ENCODE peak calls at places on chromosomes 4 and X, in eight cellular contexts. G is AG04450, J is kidney, D is left lung, B is HFF-Myc, L is WTC11, M is heart left ventricle, Y is endothelial cell. O is an unnamed sample.

GRCh38 chr4:25528391-25528790 is 127.3 kb upstream of the SLC34A2 start:
- DNase-seq in G (no peak), Y (no peak), L (no peak), M (no peak), J (no peak), D (no peak), B (no peak), O (no peak)

GRCh38 chrX:154381271-154381670 is 2.2 kb downstream of the EMD start:
- DNase-seq in J (no peak), B (no peak), M (no peak), Y (no peak), D (no peak), L (no peak), G (no peak), O (no peak)

GRCh38 chrX:71923516-71923915 is 12.9 kb downstream of the NHSL2 start:
- DNase-seq in B (no peak), Y (no peak), D (no peak), L (no peak), J (no peak), G (no peak), M (no peak), O (no peak)

GRCh38 chr4:186724861-186725419 is 1.3 kb upstream of the FAT1 start:
- DNase-seq in B (no peak), D (no peak), J (no peak), M (no peak), Y (peak), L (no peak), G (no peak), O (no peak)

GRCh38 chr4:156293657-156294297 is 340.1 kb upstream of the CTSO start:
- DNase-seq in B (peak), L (no peak), M (no peak), Y (no peak), D (no peak), G (peak), J (no peak), O (no peak)

GRCh38 chrX:13085533-13085932 is 41.1 kb upstream of the FAM9C start:
- DNase-seq in M (no peak), J (no peak), B (no peak), D (no peak), G (no peak), L (no peak), Y (no peak), O (no peak)

GRCh38 chr4:123412700-123413512 is 16.3 kb downstream of the SPRY1 start:
- DNase-seq in M (no peak), Y (no peak), D (no peak), L (no peak), J (no peak), G (no peak), B (no peak), O (no peak)

GRCh38 chr4:185470503-185471195 is 884 bp downstream of the CCDC110 start:
- DNase-seq in M (peak), J (peak), D (peak), Y (no peak), B (no peak), L (no peak), G (no peak), O (no peak)

GRCh38 chr4:17103231-17103630 is 204.8 kb upstream of the LDB2 start:
- DNase-seq in B (no peak), L (no peak), D (no peak), J (no peak), G (peak), Y (no peak), M (no peak), O (no peak)

GRCh38 chr4:74037076-74037475 is 1.4 kb downstream of the CXCL3 start:
- DNase-seq in Y (no peak), D (no peak), J (no peak), M (no peak), B (no peak), G (no peak), L (no peak), O (no peak)

GRCh38 chr4:98482847-98483806 is 175.3 kb downstream of the TSPAN5 start:
- DNase-seq in M (no peak), Y (no peak), J (no peak), B (no peak), L (no peak), G (no peak), D (no peak), O (no peak)

GRCh38 chr4:79626102-79626501 is 218.1 kb upstream of the GK2 start:
- DNase-seq in Y (no peak), J (no peak), G (no peak), D (no peak), B (no peak), L (no peak), M (no peak), O (no peak)

GRCh38 chr4:13907255-13907751 is 279.8 kb upstream of the BOD1L1 start:
- DNase-seq in J (no peak), L (no peak), G (peak), M (no peak), B (peak), Y (no peak), D (no peak), O (no peak)

GRCh38 chrX:2559124-2559523 is 58.3 kb upstream of the DHRSX start:
- DNase-seq in M (no peak), B (no peak), D (no peak), Y (no peak), G (no peak), L (no peak), J (no peak), O (no peak)

GRCh38 chr4:2598661-2599654 is 62.5 kb downstream of the FAM193A start:
- DNase-seq in M (no peak), G (no peak), L (no peak), B (no peak), Y (no peak), J (no peak), D (peak), O (no peak)

GRCh38 chr4:166229799-166230198 is 356.8 kb downstream of the TLL1 start:
- DNase-seq in Y (no peak), J (no peak), D (no peak), L (no peak), M (no peak), B (no peak), G (no peak), O (no peak)

GRCh38 chrX:40260123-40260751 is 162.5 kb upstream of the BCOR start:
- DNase-seq in M (no peak), J (no peak), B (no peak), D (peak), Y (no peak), L (no peak), G (no peak), O (no peak)

GRCh38 chr4:20086067-20086466 is 165.6 kb upstream of the SLIT2 start:
- DNase-seq in D (no peak), J (no peak), Y (no peak), L (no peak), M (no peak), G (no peak), B (no peak), O (no peak)

GRCh38 chrX:332496-332860 is 13.9 kb upstream of the GTPBP6 start:
- DNase-seq in Y (no peak), B (no peak), G (no peak), M (peak), D (peak), L (no peak), J (no peak), O (no peak)

GRCh38 chr4:119315036-119315435 is 6.9 kb downstream of the FABP2 start:
- DNase-seq in B (no peak), M (no peak), J (no peak), D (no peak), G (no peak), Y (no peak), L (no peak), O (no peak)

GRCh38 chr4:10117424-10118354 is 1.1 kb upstream of the WDR1 start:
- DNase-seq in D (no peak), M (no peak), L (no peak), Y (no peak), G (no peak), B (no peak), J (no peak), O (no peak)

GRCh38 chrX:48626401-48627298 is 29.4 kb downstream of the WDR13 start:
- DNase-seq in Y (no peak), B (no peak), D (no peak), M (no peak), G (no peak), J (no peak), L (no peak), O (no peak)

GRCh38 chr4:26206339-26206738 is 114.5 kb upstream of the RBPJ start:
- DNase-seq in D (no peak), M (no peak), B (no peak), Y (no peak), G (peak), J (no peak), L (no peak), O (no peak)

GRCh38 chrX:103063918-103064434 is at the start of gene BEX1:
- DNase-seq in Y (peak), L (peak), G (no peak), D (no peak), M (no peak), B (no peak), J (peak), O (no peak)

GRCh38 chr4:40238008-40238699 is 41.3 kb downstream of the RHOH start:
- DNase-seq in B (no peak), M (no peak), D (no peak), L (no peak), G (no peak), Y (no peak), J (no peak), O (no peak)

DNA sequence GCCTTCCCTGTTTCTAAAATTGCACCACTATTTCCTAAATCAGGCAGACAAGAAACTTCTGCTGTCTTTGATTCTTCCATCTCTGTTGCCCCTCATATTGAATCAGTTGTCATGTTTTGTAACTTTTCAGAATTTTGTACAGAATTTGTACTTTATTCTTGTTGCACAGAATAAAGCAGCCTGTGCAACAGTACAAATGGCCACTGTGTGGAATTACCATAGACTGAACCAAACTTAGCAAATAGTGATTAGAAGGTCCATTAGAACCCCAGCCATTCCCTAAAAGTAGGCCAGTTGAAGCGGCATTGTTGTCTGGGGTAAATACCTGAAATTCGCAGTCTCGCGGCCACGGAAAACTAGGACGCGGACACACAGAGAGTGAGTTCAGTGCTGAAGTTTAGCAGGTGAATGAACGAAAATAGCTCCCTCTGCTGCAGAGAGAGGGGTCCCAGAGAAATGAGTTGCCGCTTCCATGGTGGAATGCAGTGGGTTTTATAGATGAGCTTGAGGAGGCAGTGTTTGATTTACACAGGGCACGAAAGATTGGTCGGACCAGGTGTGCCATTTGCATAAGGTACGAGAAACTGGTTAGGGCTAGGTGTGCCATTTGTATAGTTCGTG is 71.8 kb downstream of the C4orf33 start:
- DNase-seq in L (peak), M (no peak), Y (peak), D (no peak), B (no peak), J (peak), G (no peak), O (no peak)
- TF ChIP-seq CTCF in L (no peak), M (no peak), Y (no peak), D (no peak), B (peak), J (peak), G (peak), O (peak)

GRCh38 chr4:122224348-122224747 is 72.2 kb downstream of the BLTP1 start:
- DNase-seq in B (no peak), M (no peak), D (no peak), Y (peak), J (no peak), G (peak), L (peak), O (no peak)
- TF ChIP-seq CTCF in B (peak), M (no peak), D (no peak), Y (no peak), J (no peak), G (peak), L (no peak), O (peak)

GRCh38 chr4:122212880-122213279 is 60.7 kb downstream of the BLTP1 start:
- DNase-seq in M (no peak), J (no peak), G (no peak), L (no peak), Y (no peak), D (no peak), B (no peak), O (no peak)

GRCh38 chr4:122219356-122219755 is 67.2 kb downstream of the BLTP1 start:
- DNase-seq in L (no peak), J (no peak), Y (no peak), D (no peak), G (no peak), M (no peak), B (no peak), O (no peak)

GRCh38 chr4:122221322-122221721 is 69.2 kb downstream of the BLTP1 start:
- DNase-seq in G (no peak), L (no peak), B (no peak), D (no peak), Y (no peak), J (no peak), M (no peak), O (no peak)

GRCh38 chr4:122218762-122219161 is 66.6 kb downstream of the BLTP1 start:
- DNase-seq in G (no peak), Y (peak), L (no peak), M (no peak), J (no peak), D (no peak), B (no peak), O (no peak)
- TF ChIP-seq CTCF in G (peak), Y (peak), L (no peak), M (peak), J (no peak), D (no peak), B (peak), O (peak)

GRCh38 chr4:61489927-61490326 is 289.8 kb downstream of the ADGRL3 start:
- DNase-seq in B (no peak), J (no peak), D (no peak), M (no peak), G (no peak), L (no peak), Y (no peak), O (no peak)
- TF ChIP-seq CTCF in B (no peak), J (no peak), D (no peak), M (no peak), G (no peak), L (no peak), Y (no peak), O (no peak)

DNA sequence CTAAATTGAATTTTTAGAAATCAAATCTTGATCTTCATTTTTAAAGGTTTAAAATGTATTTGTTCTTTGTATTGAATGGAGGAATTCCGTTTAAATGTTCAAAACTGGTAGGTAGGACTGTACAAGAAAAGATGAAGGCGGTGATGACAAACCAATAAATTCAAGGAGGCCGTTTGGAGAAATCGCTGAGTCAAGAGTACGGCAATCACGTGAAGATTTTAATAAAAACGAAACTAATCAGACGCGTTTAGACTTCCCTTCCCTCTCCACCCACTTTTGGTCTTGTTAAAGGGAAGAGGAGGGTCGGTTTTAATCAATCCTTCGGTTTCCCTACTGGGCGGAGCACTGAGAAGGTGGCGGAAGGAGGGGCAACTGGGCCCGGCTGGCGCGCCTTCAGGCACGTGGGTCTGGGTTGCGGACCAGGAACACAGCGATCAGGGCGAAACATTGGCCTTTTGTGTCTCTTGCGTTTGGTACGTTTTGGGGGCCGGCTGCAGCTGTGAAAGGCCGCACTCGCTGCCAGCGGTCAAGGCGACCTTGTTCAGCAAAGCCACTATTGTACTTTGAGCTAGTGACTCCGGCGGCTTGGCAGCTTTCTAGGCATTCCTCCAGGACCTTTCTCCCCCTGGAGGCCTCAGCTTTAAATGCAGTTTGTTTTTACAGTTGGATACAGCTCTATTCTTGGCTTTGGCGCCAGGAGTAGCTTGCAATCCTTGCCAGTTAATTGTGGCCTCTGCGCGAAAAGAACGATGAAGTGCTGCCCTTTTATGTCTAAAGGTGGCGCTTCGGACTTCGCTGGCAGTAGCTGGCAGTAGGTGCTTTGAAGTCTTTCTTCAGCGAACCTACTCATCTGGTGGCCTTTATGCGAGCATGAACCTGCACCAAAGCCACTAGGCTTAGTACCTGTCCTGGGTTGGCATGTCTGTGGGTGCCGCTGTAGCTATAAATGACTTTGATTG is 16.7 kb upstream of the LAMP2 start:
- DNase-seq in D (peak), Y (peak), L (peak), B (peak), J (peak), G (peak), M (peak), O (no peak)
- TF ChIP-seq CTCF in D (peak), Y (peak), L (peak), B (peak), J (peak), G (peak), M (peak), O (peak)

GRCh38 chr4:85793256-85793655 is 318.3 kb downstream of the ARHGAP24 start:
- DNase-seq in J (no peak), G (no peak), L (no peak), B (no peak), D (no peak), M (no peak), Y (no peak), O (no peak)
- TF ChIP-seq CTCF in J (no peak), G (no peak), L (no peak), B (no peak), D (no peak), M (no peak), Y (no peak), O (no peak)

DNA sequence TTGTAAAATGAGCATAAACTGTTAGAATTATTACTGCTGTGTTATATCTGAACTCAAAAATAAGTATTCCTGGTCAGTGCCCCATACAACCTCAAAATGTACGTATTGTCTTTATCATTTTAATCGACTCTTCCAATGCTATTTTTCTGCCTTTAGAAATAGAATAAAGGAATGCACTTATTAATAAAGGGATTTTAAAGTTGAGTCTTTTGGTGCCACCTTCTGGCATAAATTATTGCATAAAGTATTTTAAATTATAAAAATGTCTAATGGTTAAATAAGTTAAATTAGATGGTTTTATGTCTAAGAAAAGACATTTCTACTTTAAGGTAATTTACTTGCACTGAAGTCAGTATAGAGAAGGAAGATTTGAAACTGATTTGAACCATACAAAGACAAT is 424.0 kb upstream of the NDST4 start:
- DNase-seq in M (no peak), B (no peak), G (no peak), J (no peak), L (no peak), D (no peak), Y (no peak), O (no peak)
- TF ChIP-seq CTCF in M (no peak), B (no peak), G (no peak), J (no peak), L (no peak), D (no peak), Y (no peak), O (peak)

GRCh38 chr4:4248036-4248884 is at the start of gene TMEM128:
- DNase-seq in D (peak), L (peak), Y (peak), G (peak), M (peak), J (peak), B (peak), O (peak)
- TF ChIP-seq CTCF in D (no peak), L (no peak), Y (no peak), G (peak), M (peak), J (peak), B (no peak), O (peak)

GRCh38 chr4:65089666-65090065 is 580.6 kb downstream of the EPHA5 start:
- DNase-seq in Y (no peak), D (no peak), M (no peak), B (no peak), L (no peak), J (no peak), G (no peak), O (no peak)
- TF ChIP-seq CTCF in Y (no peak), D (no peak), M (no peak), B (no peak), L (no peak), J (no peak), G (no peak), O (peak)

GRCh38 chr4:176949022-176949421 is 156.3 kb upstream of the VEGFC start:
- DNase-seq in D (peak), L (no peak), G (peak), Y (no peak), B (peak), M (no peak), J (no peak), O (no peak)
- TF ChIP-seq CTCF in D (no peak), L (no peak), G (no peak), Y (no peak), B (no peak), M (no peak), J (no peak), O (no peak)